ENCODE peak calls at places on chromosome 10, in five cellular contexts. One of them, this sample, is unnamed.

GRCh38 chr10:125048101-125048864 is 106.4 kb downstream of the ZRANB1 start:
- DNase-seq in PC-3: peak
- DNase-seq in neural crest cell: peak
- DNase-seq in RCC 7860: peak
- DNase-seq in K562: peak
- DNase-seq in this sample: no peak

GRCh38 chr10:43304687-43305333 is 37.9 kb upstream of the RASGEF1A start:
- DNase-seq in neural crest cell: peak
- DNase-seq in RCC 7860: no peak
- DNase-seq in K562: peak
- DNase-seq in PC-3: peak
- DNase-seq in this sample: no peak

GRCh38 chr10:101793526-101793925 is 10.3 kb upstream of the NPM3 start:
- DNase-seq in PC-3: no peak
- DNase-seq in K562: no peak
- DNase-seq in RCC 7860: no peak
- DNase-seq in neural crest cell: no peak
- DNase-seq in this sample: no peak

GRCh38 chr10:7397049-7397448 is 13.8 kb downstream of the SFMBT2 start:
- DNase-seq in RCC 7860: no peak
- DNase-seq in neural crest cell: no peak
- DNase-seq in PC-3: no peak
- DNase-seq in K562: no peak
- DNase-seq in this sample: no peak

GRCh38 chr10:115947104-115947503 is 325.9 kb downstream of the GFRA1 start:
- DNase-seq in K562: no peak
- DNase-seq in PC-3: peak
- DNase-seq in RCC 7860: peak
- DNase-seq in neural crest cell: no peak
- DNase-seq in this sample: no peak

GRCh38 chr10:104151737-104152136 is 29.8 kb downstream of the SFR1 start:
- DNase-seq in K562: no peak
- DNase-seq in neural crest cell: no peak
- DNase-seq in RCC 7860: no peak
- DNase-seq in PC-3: no peak
- DNase-seq in this sample: no peak

GRCh38 chr10:31129261-31129660 is 97.6 kb upstream of the ZNF438 start:
- DNase-seq in RCC 7860: peak
- DNase-seq in PC-3: peak
- DNase-seq in neural crest cell: no peak
- DNase-seq in K562: peak
- DNase-seq in this sample: no peak

GRCh38 chr10:132527338-132528063 is 10.1 kb upstream of the INPP5A start:
- DNase-seq in RCC 7860: no peak
- DNase-seq in neural crest cell: no peak
- DNase-seq in K562: no peak
- DNase-seq in PC-3: no peak
- DNase-seq in this sample: no peak

GRCh38 chr10:122861724-122862161 is 16.1 kb upstream of the CUZD1 start:
- DNase-seq in PC-3: peak
- DNase-seq in neural crest cell: no peak
- DNase-seq in RCC 7860: peak
- DNase-seq in K562: no peak
- DNase-seq in this sample: peak

GRCh38 chr10:23051278-23051677 is 44.1 kb upstream of the MSRB2 start:
- DNase-seq in PC-3: no peak
- DNase-seq in K562: no peak
- DNase-seq in neural crest cell: no peak
- DNase-seq in RCC 7860: no peak
- DNase-seq in this sample: no peak

GRCh38 chr10:120841522-120842189 is 9.5 kb upstream of the WDR11 start:
- DNase-seq in K562: no peak
- DNase-seq in neural crest cell: no peak
- DNase-seq in PC-3: peak
- DNase-seq in RCC 7860: no peak
- DNase-seq in this sample: no peak

GRCh38 chr10:31004611-31005193 is 27.0 kb downstream of the ZNF438 start:
- DNase-seq in K562: no peak
- DNase-seq in neural crest cell: no peak
- DNase-seq in PC-3: peak
- DNase-seq in RCC 7860: peak
- DNase-seq in this sample: peak

GRCh38 chr10:118321724-118322575 is 20.2 kb downstream of the FAM204A start:
- DNase-seq in K562: no peak
- DNase-seq in RCC 7860: no peak
- DNase-seq in neural crest cell: no peak
- DNase-seq in PC-3: no peak
- DNase-seq in this sample: no peak

GRCh38 chr10:78471723-78472541 is 438.3 kb downstream of the RPS24 start:
- DNase-seq in neural crest cell: no peak
- DNase-seq in K562: no peak
- DNase-seq in PC-3: no peak
- DNase-seq in RCC 7860: no peak
- DNase-seq in this sample: no peak

GRCh38 chr10:15624405-15625191 is 95.1 kb downstream of the ITGA8 start:
- DNase-seq in K562: no peak
- DNase-seq in neural crest cell: no peak
- DNase-seq in RCC 7860: no peak
- DNase-seq in PC-3: no peak
- DNase-seq in this sample: no peak

GRCh38 chr10:58266003-58266825 is 1.5 kb downstream of the IPMK start:
- DNase-seq in neural crest cell: no peak
- DNase-seq in RCC 7860: peak
- DNase-seq in K562: peak
- DNase-seq in PC-3: peak
- DNase-seq in this sample: no peak

GRCh38 chr10:59517961-59518360 is 155.6 kb upstream of the FAM13C start:
- DNase-seq in PC-3: no peak
- DNase-seq in neural crest cell: no peak
- DNase-seq in K562: no peak
- DNase-seq in RCC 7860: no peak
- DNase-seq in this sample: no peak

GRCh38 chr10:34801066-34801738 is 13.9 kb downstream of the PARD3 start:
- DNase-seq in RCC 7860: no peak
- DNase-seq in PC-3: no peak
- DNase-seq in neural crest cell: no peak
- DNase-seq in K562: no peak
- DNase-seq in this sample: no peak

GRCh38 chr10:60238408-60239100 is 151.1 kb downstream of the ANK3 start:
- DNase-seq in neural crest cell: no peak
- DNase-seq in RCC 7860: no peak
- DNase-seq in PC-3: peak
- DNase-seq in K562: no peak
- DNase-seq in this sample: no peak

GRCh38 chr10:634256-634655 is 55.2 kb downstream of the DIP2C start:
- DNase-seq in neural crest cell: no peak
- DNase-seq in K562: no peak
- DNase-seq in PC-3: no peak
- DNase-seq in RCC 7860: no peak
- DNase-seq in this sample: no peak

GRCh38 chr10:24952701-24953349 is 419 bp upstream of the PRTFDC1 start:
- DNase-seq in PC-3: peak
- DNase-seq in K562: peak
- DNase-seq in neural crest cell: peak
- DNase-seq in RCC 7860: no peak
- DNase-seq in this sample: no peak

GRCh38 chr10:60942604-60943269 is 1.2 kb downstream of the RHOBTB1 start:
- DNase-seq in K562: peak
- DNase-seq in RCC 7860: no peak
- DNase-seq in neural crest cell: no peak
- DNase-seq in PC-3: peak
- DNase-seq in this sample: no peak

GRCh38 chr10:99612167-99612831 is 7.9 kb downstream of the SLC25A28 start:
- DNase-seq in neural crest cell: peak
- DNase-seq in K562: peak
- DNase-seq in RCC 7860: peak
- DNase-seq in PC-3: peak
- DNase-seq in this sample: no peak

GRCh38 chr10:73076361-73077183 is 20.1 kb downstream of the P4HA1 start:
- DNase-seq in K562: no peak
- DNase-seq in neural crest cell: no peak
- DNase-seq in PC-3: peak
- DNase-seq in RCC 7860: no peak
- DNase-seq in this sample: no peak

GRCh38 chr10:44981172-44982113 is 2.8 kb upstream of the DEPP1 start:
- DNase-seq in neural crest cell: no peak
- DNase-seq in PC-3: peak
- DNase-seq in K562: no peak
- DNase-seq in RCC 7860: peak
- DNase-seq in this sample: no peak

GRCh38 chr10:121702351-121703320 is 104.4 kb upstream of the FGFR2 start:
- DNase-seq in RCC 7860: peak
- DNase-seq in K562: no peak
- DNase-seq in neural crest cell: no peak
- DNase-seq in PC-3: peak
- DNase-seq in this sample: no peak

GRCh38 chr10:125344573-125345121 is 184.3 kb upstream of the CTBP2 start:
- DNase-seq in neural crest cell: no peak
- DNase-seq in PC-3: peak
- DNase-seq in K562: no peak
- DNase-seq in RCC 7860: no peak
- DNase-seq in this sample: no peak

GRCh38 chr10:19154375-19154774 is 105.8 kb downstream of the MALRD1 start:
- DNase-seq in PC-3: no peak
- DNase-seq in RCC 7860: no peak
- DNase-seq in K562: no peak
- DNase-seq in neural crest cell: no peak
- DNase-seq in this sample: no peak

GRCh38 chr10:70528726-70529362 is 50.3 kb downstream of the PALD1 start:
- DNase-seq in K562: peak
- DNase-seq in neural crest cell: peak
- DNase-seq in RCC 7860: peak
- DNase-seq in PC-3: peak
- DNase-seq in this sample: no peak

GRCh38 chr10:48464121-48464870 is 140.6 kb downstream of the ARHGAP22 start:
- DNase-seq in RCC 7860: no peak
- DNase-seq in PC-3: no peak
- DNase-seq in K562: no peak
- DNase-seq in neural crest cell: no peak
- DNase-seq in this sample: no peak

GRCh38 chr10:124430077-124430476 is 11.4 kb upstream of the OAT start:
- DNase-seq in RCC 7860: no peak
- DNase-seq in K562: no peak
- DNase-seq in PC-3: no peak
- DNase-seq in neural crest cell: no peak
- DNase-seq in this sample: no peak

GRCh38 chr10:23826399-23826798 is 382.5 kb upstream of the KIAA1217 start:
- DNase-seq in PC-3: peak
- DNase-seq in RCC 7860: no peak
- DNase-seq in K562: no peak
- DNase-seq in neural crest cell: peak
- DNase-seq in this sample: no peak

GRCh38 chr10:124176309-124177179 is 83.1 kb upstream of the CHST15 start:
- DNase-seq in K562: no peak
- DNase-seq in RCC 7860: no peak
- DNase-seq in PC-3: no peak
- DNase-seq in neural crest cell: no peak
- DNase-seq in this sample: no peak

GRCh38 chr10:73886625-73887024 is 12.3 kb upstream of the CAMK2G start:
- DNase-seq in RCC 7860: peak
- DNase-seq in PC-3: peak
- DNase-seq in K562: no peak
- DNase-seq in neural crest cell: no peak
- DNase-seq in this sample: no peak

GRCh38 chr10:104557966-104558365 is 83.1 kb upstream of the SORCS3 start:
- DNase-seq in K562: no peak
- DNase-seq in RCC 7860: no peak
- DNase-seq in PC-3: no peak
- DNase-seq in neural crest cell: no peak
- DNase-seq in this sample: no peak

GRCh38 chr10:119120413-119120867 is 16.5 kb downstream of the DENND10 start:
- DNase-seq in neural crest cell: no peak
- DNase-seq in RCC 7860: peak
- DNase-seq in K562: peak
- DNase-seq in PC-3: peak
- DNase-seq in this sample: no peak

GRCh38 chr10:133048306-133048705 is 39.4 kb upstream of the ADGRA1 start:
- DNase-seq in K562: no peak
- DNase-seq in PC-3: no peak
- DNase-seq in neural crest cell: no peak
- DNase-seq in RCC 7860: no peak
- DNase-seq in this sample: no peak

GRCh38 chr10:31940839-31941653 is 12.4 kb upstream of the ARHGAP12 start:
- DNase-seq in K562: no peak
- DNase-seq in RCC 7860: peak
- DNase-seq in neural crest cell: no peak
- DNase-seq in PC-3: peak
- DNase-seq in this sample: no peak

GRCh38 chr10:30151581-30152389 is 92.4 kb upstream of the JCAD start:
- DNase-seq in PC-3: peak
- DNase-seq in RCC 7860: peak
- DNase-seq in neural crest cell: no peak
- DNase-seq in K562: peak
- DNase-seq in this sample: no peak